ENCODE peak calls at places on chromosome 12, in nine cellular contexts. S is HCT116, Z is sigmoid colon, D is BJ, R is A549, Y is astrocyte of the cerebellum, L is lower leg skin, C is NB4, I is uterus. H is an unnamed sample.

GRCh38 chr12:6643569-6644256 is 3.5 kb downstream of the ACRBP start:
- DNase-seq in S (no peak), I (no peak), Z (no peak), C (peak), D (no peak), R (no peak), Y (no peak), L (no peak), H (no peak)

GRCh38 chr12:27549231-27549800 is 25.3 kb downstream of the PPFIBP1 start:
- DNase-seq in Y (peak), D (peak), C (peak), L (no peak), R (peak), S (peak), I (no peak), Z (no peak), H (no peak)

GRCh38 chr12:130008241-130008640 is 104.4 kb upstream of the TMEM132D start:
- DNase-seq in D (no peak), R (no peak), S (no peak), C (no peak), Z (no peak), I (no peak), Y (no peak), L (no peak), H (no peak)

GRCh38 chr12:32034045-32034444 is 72.6 kb upstream of the BICD1 start:
- DNase-seq in Y (no peak), L (peak), C (no peak), R (no peak), S (no peak), Z (no peak), I (no peak), D (no peak), H (no peak)

GRCh38 chr12:14264777-14265176 is 100.7 kb upstream of the ATF7IP start:
- DNase-seq in C (peak), S (no peak), I (no peak), L (no peak), R (no peak), D (no peak), Z (no peak), Y (no peak), H (no peak)

GRCh38 chr12:105983622-105984325 is 155.0 kb downstream of the NUAK1 start:
- DNase-seq in S (no peak), I (no peak), C (no peak), L (no peak), D (peak), R (no peak), Z (no peak), Y (peak), H (peak)

GRCh38 chr12:6529291-6529737 is 5.0 kb upstream of the GAPDH start:
- DNase-seq in Z (no peak), L (peak), S (no peak), Y (no peak), D (no peak), C (no peak), R (no peak), I (no peak), H (no peak)

GRCh38 chr12:1875608-1876007 is 42.8 kb downstream of the CACNA2D4 start:
- DNase-seq in L (no peak), Z (no peak), S (no peak), D (no peak), R (no peak), Y (no peak), I (no peak), C (no peak), H (no peak)

GRCh38 chr12:124506145-124506831 is 61.1 kb downstream of the NCOR2 start:
- DNase-seq in Y (no peak), R (no peak), S (no peak), L (peak), C (peak), Z (peak), D (peak), I (peak), H (no peak)

GRCh38 chr12:124507188-124508109 is 60.0 kb downstream of the NCOR2 start:
- DNase-seq in Y (no peak), R (no peak), C (no peak), Z (no peak), D (peak), S (no peak), I (peak), L (no peak), H (no peak)

GRCh38 chr12:124505001-124505818 is 62.2 kb downstream of the NCOR2 start:
- DNase-seq in I (no peak), S (no peak), R (no peak), Z (no peak), D (no peak), L (no peak), Y (no peak), C (no peak), H (no peak)

GRCh38 chr12:124508323-124509096 is 58.9 kb downstream of the NCOR2 start:
- DNase-seq in R (no peak), Y (no peak), I (peak), L (no peak), S (no peak), C (peak), Z (peak), D (no peak), H (no peak)

GRCh38 chr12:124506832-124507153 is 60.6 kb downstream of the NCOR2 start:
- DNase-seq in L (no peak), Z (no peak), I (no peak), C (no peak), D (no peak), R (no peak), Y (no peak), S (no peak), H (no peak)
- H3K4me3 ChIP-seq in L (no peak), Z (no peak), I (peak), C (peak), D (no peak), R (no peak), Y (no peak), S (no peak), H (no peak)

GRCh38 chr12:63354919-63355318 is 203.9 kb upstream of the AVPR1A start:
- DNase-seq in L (no peak), R (peak), S (no peak), I (no peak), Z (no peak), D (no peak), Y (no peak), C (no peak), H (no peak)

GRCh38 chr12:63348544-63348943 is 197.5 kb upstream of the AVPR1A start:
- DNase-seq in R (no peak), L (no peak), Y (no peak), Z (no peak), S (no peak), C (no peak), D (no peak), I (no peak), H (no peak)

GRCh38 chr12:63351370-63351769 is 200.4 kb upstream of the AVPR1A start:
- DNase-seq in D (no peak), L (no peak), I (no peak), Z (no peak), C (no peak), S (no peak), R (no peak), Y (no peak), H (no peak)

GRCh38 chr12:63353559-63353958 is 202.6 kb upstream of the AVPR1A start:
- DNase-seq in C (no peak), S (no peak), Z (no peak), L (no peak), D (no peak), I (no peak), R (peak), Y (no peak), H (no peak)
- TF ChIP-seq CTCF in C (no peak), S (no peak), Z (no peak), L (no peak), D (no peak), I (no peak), R (no peak), Y (no peak), H (no peak)

DNA sequence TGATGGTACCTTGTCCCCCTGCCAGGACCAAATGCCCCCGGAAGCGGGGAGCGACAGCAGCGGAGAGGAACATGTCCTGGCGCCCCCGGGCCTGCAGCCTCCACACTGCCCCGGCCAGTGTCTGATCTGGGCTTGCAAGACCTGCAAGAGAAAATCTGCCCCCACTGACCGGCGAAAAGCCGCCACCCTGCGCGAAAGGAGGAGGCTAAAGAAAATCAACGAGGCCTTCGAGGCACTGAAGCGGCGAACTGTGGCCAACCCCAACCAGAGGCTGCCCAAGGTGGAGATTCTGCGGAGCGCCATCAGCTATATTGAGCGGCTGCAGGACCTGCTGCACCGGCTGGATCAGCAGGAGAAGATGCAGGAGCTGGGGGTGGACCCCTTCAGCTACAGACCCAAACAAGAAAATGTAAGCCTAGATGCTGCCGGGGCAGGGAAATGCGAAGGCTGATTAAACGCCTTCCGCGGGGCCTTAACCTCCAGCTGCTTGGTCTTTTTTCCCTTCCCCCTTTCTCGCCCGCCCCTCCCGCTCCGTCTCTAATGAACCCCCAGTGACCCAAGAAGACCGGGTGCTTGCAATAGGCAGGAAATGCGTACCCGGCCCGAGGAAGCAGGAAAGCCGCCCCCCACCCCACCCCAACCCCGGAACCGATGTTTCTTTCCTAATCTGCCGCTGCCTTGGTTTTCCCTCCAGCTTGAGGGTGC is 548 bp downstream of the MYF6 start:
- DNase-seq in C (no peak), L (no peak), Z (peak), R (no peak), D (no peak), S (no peak), Y (no peak), I (no peak), H (no peak)
- H3K4me3 ChIP-seq in C (no peak), L (no peak), Z (no peak), R (no peak), D (no peak), S (no peak), Y (peak), I (no peak), H (peak)

GRCh38 chr12:100796616-100797015 is 2.0 kb downstream of the ANO4 start:
- DNase-seq in R (no peak), L (no peak), S (no peak), Z (no peak), D (no peak), C (no peak), I (no peak), Y (no peak), H (no peak)
- TF ChIP-seq CTCF in R (no peak), L (no peak), S (no peak), Z (no peak), D (no peak), C (no peak), I (no peak), Y (no peak), H (no peak)

H was measured in AG09309.